ENCODE peak calls at places on chromosome 6, in eight cellular contexts. P, M, Q, H, N, Z, E and B are unnamed samples.

GRCh38 chr6:42555477-42556457 is 8.1 kb upstream of the UBR2 start:
- DNase-seq in E (peak), H (no peak), M (no peak), Q (peak), P (peak), Z (peak), N (peak), B (no peak)

GRCh38 chr6:161242779-161243693 is 30.8 kb downstream of the AGPAT4 start:
- DNase-seq in Z (no peak), M (no peak), E (peak), N (peak), H (no peak), Q (no peak), P (peak), B (peak)

GRCh38 chr6:1286972-1287600 is 24.8 kb upstream of the FOXQ1 start:
- DNase-seq in E (peak), Z (peak), M (no peak), N (no peak), P (peak), Q (peak), H (no peak), B (no peak)

GRCh38 chr6:35492664-35493284 is 4.1 kb downstream of the TEAD3 start:
- DNase-seq in P (no peak), E (no peak), M (no peak), H (no peak), Z (no peak), N (no peak), Q (no peak), B (no peak)

GRCh38 chr6:11996751-11997150 is 15.4 kb upstream of the HIVEP1 start:
- DNase-seq in P (no peak), Z (no peak), Q (no peak), E (no peak), N (no peak), H (no peak), M (no peak), B (no peak)

GRCh38 chr6:43088654-43089056 is 12.5 kb downstream of the PTK7 start:
- DNase-seq in E (peak), P (no peak), Q (no peak), Z (no peak), H (no peak), M (no peak), N (peak), B (no peak)

GRCh38 chr6:1607557-1608221 is 2.0 kb upstream of the FOXC1 start:
- DNase-seq in Z (no peak), N (peak), Q (no peak), H (peak), E (no peak), P (no peak), M (no peak), B (peak)

GRCh38 chr6:66986940-66987339 is 1279.9 kb upstream of the EYS start:
- DNase-seq in M (no peak), Q (no peak), H (no peak), N (no peak), P (no peak), Z (no peak), E (no peak), B (no peak)

GRCh38 chr6:90109141-90109540 is 187.5 kb downstream of the BACH2 start:
- DNase-seq in E (no peak), N (no peak), Q (no peak), P (no peak), M (no peak), H (no peak), Z (no peak), B (no peak)

GRCh38 chr6:75882734-75883133 is 133.7 kb downstream of the MYO6 start:
- DNase-seq in N (no peak), Q (no peak), M (no peak), Z (peak), E (peak), P (peak), H (no peak), B (no peak)

GRCh38 chr6:146881228-146882181 is 282.7 kb downstream of the ADGB start:
- DNase-seq in N (peak), Q (no peak), H (no peak), Z (no peak), P (no peak), E (no peak), M (no peak), B (no peak)

GRCh38 chr6:116012966-116013365 is 47.7 kb downstream of the FRK start:
- DNase-seq in N (no peak), P (no peak), Q (no peak), Z (no peak), E (no peak), M (no peak), H (no peak), B (no peak)

GRCh38 chr6:155890409-155890808 is 434.8 kb upstream of the NOX3 start:
- DNase-seq in N (no peak), E (no peak), Z (no peak), M (no peak), P (no peak), Q (no peak), H (no peak), B (no peak)

GRCh38 chr6:144347447-144347758 is 62.3 kb downstream of the UTRN start:
- DNase-seq in H (no peak), Z (no peak), N (no peak), M (no peak), Q (no peak), P (no peak), E (no peak), B (no peak)

GRCh38 chr6:56710967-56711366 is 68.3 kb upstream of the DST start:
- DNase-seq in H (no peak), M (no peak), Z (no peak), N (no peak), Q (no peak), E (no peak), P (no peak), B (no peak)
- TF ChIP-seq CTCF in H (no peak), M (no peak), Z (peak), N (no peak), Q (peak), E (no peak), P (no peak), B (no peak)

GRCh38 chr6:26204332-26205160 is 117.3 kb downstream of the HFE start:
- DNase-seq in Q (peak), N (peak), Z (peak), M (peak), E (peak), P (peak), H (peak), B (peak)
- TF ChIP-seq CTCF in Q (no peak), N (no peak), Z (peak), M (peak), E (peak), P (peak), H (no peak), B (no peak)

DNA sequence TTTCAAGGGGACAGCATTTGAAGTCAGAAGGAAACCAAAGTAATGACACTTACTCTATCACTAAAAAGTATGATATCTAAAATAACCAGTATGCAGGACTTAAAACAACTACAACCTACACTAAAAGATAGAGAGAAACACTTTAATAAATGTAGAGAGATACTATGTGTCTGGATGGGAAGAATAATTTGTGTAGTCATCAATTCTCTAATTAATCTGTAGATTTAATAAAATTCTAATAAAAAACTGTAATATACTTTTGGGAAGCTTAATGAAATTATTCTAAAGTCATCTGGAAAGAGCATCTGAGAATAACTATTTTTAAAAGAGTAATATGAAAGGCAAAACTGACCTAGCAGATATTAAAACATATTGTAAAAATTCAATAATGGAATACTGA is 52.1 kb downstream of the PRKN start:
- DNase-seq in N (no peak), P (no peak), E (no peak), Z (no peak), Q (no peak), M (no peak), H (no peak), B (no peak)
- TF ChIP-seq CTCF in N (no peak), P (no peak), E (no peak), Z (no peak), Q (no peak), M (no peak), H (no peak), B (no peak)

GRCh38 chr6:128731249-128732165 is 151.4 kb upstream of the LAMA2 start:
- DNase-seq in H (peak), P (peak), N (peak), Z (peak), Q (peak), E (peak), M (no peak), B (peak)
- TF ChIP-seq CTCF in H (peak), P (peak), N (peak), Z (peak), Q (peak), E (peak), M (peak), B (peak)

DNA sequence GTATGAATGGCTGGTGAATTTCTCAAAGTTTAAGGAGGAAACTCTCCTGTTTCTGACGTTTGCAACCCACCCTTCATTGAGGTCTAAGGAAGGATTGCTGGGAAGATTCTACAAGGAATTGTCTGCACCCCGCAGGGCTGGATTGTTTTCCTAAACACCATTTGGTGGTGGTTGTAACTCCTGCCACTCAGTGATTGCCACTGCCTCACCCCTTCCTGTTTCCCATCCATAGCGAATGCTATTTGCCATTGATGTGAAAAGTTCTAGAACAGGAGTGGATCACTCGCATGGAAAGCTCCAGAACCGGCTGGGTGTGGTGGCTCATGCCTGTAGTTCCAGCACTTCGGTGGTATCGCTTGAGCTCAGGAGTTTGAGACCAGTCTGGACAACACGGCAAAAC is 8.7 kb upstream of the DSP start:
- DNase-seq in Z (no peak), P (no peak), Q (no peak), M (no peak), N (peak), E (no peak), H (no peak), B (no peak)
- TF ChIP-seq CTCF in Z (no peak), P (no peak), Q (no peak), M (no peak), N (no peak), E (no peak), H (no peak), B (no peak)